ENCODE peak calls at places on chromosome 2, in four cellular contexts. P is A549, S is HepG2, Y is K562. T is an unnamed sample.

GRCh38 chr2:241569831-241570281 is 11.3 kb downstream of the BOK start:
- DNase-seq in P (no peak), S (no peak), Y (no peak), T (no peak)

GRCh38 chr2:241767464-241768250 is 9.0 kb upstream of the GAL3ST2 start:
- DNase-seq in Y (no peak), S (no peak), P (no peak), T (no peak)

GRCh38 chr2:208361077-208361441 is 45.5 kb upstream of the PTH2R start:
- DNase-seq in Y (no peak), S (no peak), P (no peak), T (no peak)

GRCh38 chr2:177211148-177211547 is 1.4 kb upstream of the HNRNPA3 start:
- DNase-seq in P (no peak), S (no peak), Y (no peak), T (peak)

GRCh38 chr2:14051401-14051800 is 581.1 kb upstream of the LRATD1 start:
- DNase-seq in Y (no peak), P (no peak), S (no peak), T (no peak)

GRCh38 chr2:59425292-59425691 is 1128.2 kb downstream of the BCL11A start:
- DNase-seq in S (no peak), P (peak), Y (no peak), T (no peak)

GRCh38 chr2:14996306-14997014 is 363.9 kb downstream of the LRATD1 start:
- DNase-seq in Y (no peak), P (no peak), S (no peak), T (no peak)

GRCh38 chr2:15861172-15861822 is 79.1 kb upstream of the MYCN start:
- DNase-seq in P (no peak), S (no peak), Y (no peak), T (no peak)

GRCh38 chr2:32798841-32799240 is 147.9 kb upstream of the LTBP1 start:
- DNase-seq in P (no peak), Y (no peak), S (no peak), T (no peak)

GRCh38 chr2:61448229-61448628 is 22.7 kb downstream of the USP34 start:
- DNase-seq in Y (peak), P (no peak), S (no peak), T (no peak)

GRCh38 chr2:31137211-31138036 is 816 bp downstream of the GALNT14 start:
- DNase-seq in P (peak), Y (no peak), S (no peak), T (no peak)

GRCh38 chr2:106097370-106098000 is 96.6 kb downstream of the UXS1 start:
- DNase-seq in S (no peak), Y (no peak), P (no peak), T (no peak)

GRCh38 chr2:156486175-156486574 is 50.0 kb downstream of the GPD2 start:
- DNase-seq in P (peak), Y (no peak), S (no peak), T (no peak)

GRCh38 chr2:15169326-15170038 is 391.7 kb downstream of the NBAS start:
- DNase-seq in S (peak), Y (no peak), P (peak), T (no peak)

GRCh38 chr2:46701152-46701551 is 214.5 kb downstream of the MCFD2 start:
- DNase-seq in Y (peak), S (no peak), P (no peak), T (no peak)

GRCh38 chr2:8630676-8631464 is 51.0 kb upstream of the ID2 start:
- DNase-seq in Y (no peak), S (peak), P (no peak), T (no peak)

GRCh38 chr2:42053791-42054656 is 6.2 kb downstream of the PKDCC start:
- DNase-seq in P (no peak), Y (no peak), S (peak), T (no peak)

GRCh38 chr2:2839393-2840096 is 508.5 kb upstream of the MYT1L start:
- DNase-seq in S (no peak), Y (no peak), P (no peak), T (no peak)

GRCh38 chr2:120842456-120843439 is 107.1 kb downstream of the GLI2 start:
- DNase-seq in P (no peak), Y (no peak), S (no peak), T (no peak)

GRCh38 chr2:66862871-66863650 is 428.1 kb downstream of the MEIS1 start:
- DNase-seq in P (no peak), S (no peak), Y (no peak), T (no peak)

GRCh38 chr2:24045511-24046508 is 1.4 kb downstream of the WDCP start:
- DNase-seq in Y (peak), P (no peak), S (peak), T (no peak)

GRCh38 chr2:23384551-23385349 is at the start of gene KLHL29:
- DNase-seq in P (peak), Y (peak), S (no peak), T (no peak)

GRCh38 chr2:40242315-40242714 is 209.6 kb downstream of the SLC8A1 start:
- DNase-seq in Y (no peak), P (no peak), S (no peak), T (no peak)

GRCh38 chr2:183951636-183952035 is 646.7 kb upstream of the ZNF804A start:
- DNase-seq in P (peak), Y (no peak), S (no peak), T (no peak)

GRCh38 chr2:28484835-28485234 is 11.0 kb upstream of the PLB1 start:
- DNase-seq in S (no peak), P (no peak), Y (no peak), T (no peak)
- TF ChIP-seq MYC in S (no peak), P (no peak), Y (no peak), T (no peak)

GRCh38 chr2:159615187-159615935 is 987 bp downstream of the BAZ2B start:
- DNase-seq in Y (peak), S (peak), P (peak), T (peak)

GRCh38 chr2:159612255-159612901 is 4.0 kb downstream of the BAZ2B start:
- DNase-seq in Y (peak), S (no peak), P (peak), T (peak)

GRCh38 chr2:159613515-159614336 is 2.6 kb downstream of the BAZ2B start:
- DNase-seq in S (no peak), P (peak), Y (peak), T (peak)

GRCh38 chr2:159615936-159616733 is at the start of gene BAZ2B:
- DNase-seq in Y (peak), S (peak), P (peak), T (peak)

GRCh38 chr2:159614534-159615186 is 1.7 kb downstream of the BAZ2B start:
- DNase-seq in S (peak), P (no peak), Y (no peak), T (peak)
- TF ChIP-seq MYC in S (no peak), P (no peak), Y (no peak), T (no peak)

DNA sequence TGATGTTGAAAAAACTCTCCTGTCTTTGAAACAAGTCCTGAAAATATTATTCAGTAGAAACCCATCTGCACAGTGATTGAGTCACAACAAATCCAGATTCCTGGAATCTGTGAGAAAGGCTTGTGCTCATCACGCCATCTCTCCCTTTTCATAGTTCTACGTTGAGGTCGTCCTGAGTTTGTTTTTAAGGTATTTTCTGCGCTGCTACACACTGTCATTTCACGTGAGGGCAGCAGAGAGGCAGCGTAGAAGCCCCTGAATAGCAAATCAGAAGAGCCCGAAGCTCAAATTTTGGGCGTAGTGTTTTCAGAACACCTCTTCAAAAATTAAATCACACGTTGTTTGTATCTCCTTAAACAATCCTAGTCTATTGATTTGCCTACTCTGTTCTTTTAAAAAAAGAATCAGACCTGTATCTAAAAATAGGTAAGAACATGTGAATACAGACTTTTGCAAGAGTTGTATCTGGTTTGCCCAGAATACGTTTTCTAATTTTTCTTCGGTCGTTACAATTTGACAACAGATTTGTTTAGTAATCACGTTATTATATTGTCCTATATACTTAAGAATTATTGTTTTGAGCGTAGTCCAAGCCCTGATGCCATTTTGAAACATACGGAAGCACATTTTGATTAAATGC is 61.6 kb upstream of the SLC38A11 start:
- DNase-seq in S (peak), P (peak), Y (peak), T (peak)
- TF ChIP-seq MYC in S (no peak), P (no peak), Y (no peak), T (no peak)

GRCh38 chr2:228466851-228467250 is 285.4 kb upstream of the SPHKAP start:
- DNase-seq in P (no peak), Y (no peak), S (no peak), T (no peak)

GRCh38 chr2:228474466-228474865 is 293.0 kb upstream of the SPHKAP start:
- DNase-seq in S (no peak), Y (no peak), P (no peak), T (no peak)

GRCh38 chr2:228469721-228470120 is 288.2 kb upstream of the SPHKAP start:
- DNase-seq in S (no peak), Y (no peak), P (no peak), T (no peak)
- TF ChIP-seq MYC in S (no peak), Y (no peak), P (no peak), T (no peak)

DNA sequence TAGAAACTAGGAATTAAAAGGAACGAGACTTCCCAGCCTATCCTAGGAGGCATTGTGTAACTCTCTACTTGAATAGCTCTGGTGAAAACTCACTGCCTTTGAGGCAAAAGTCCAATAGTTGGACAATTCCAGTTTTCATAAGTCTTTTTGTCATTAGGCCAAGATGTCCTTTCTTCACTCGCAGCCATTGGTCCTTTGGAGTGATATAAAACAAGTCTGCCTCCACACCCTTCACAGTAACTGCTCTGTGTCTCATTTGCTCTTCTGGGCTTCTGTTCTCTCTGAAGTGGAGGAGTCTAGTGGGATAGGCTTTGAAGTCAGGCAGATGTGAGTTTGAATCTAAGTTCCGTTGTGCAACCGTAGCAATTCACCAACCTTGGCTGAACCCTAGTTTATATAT is 28.2 kb downstream of the ANTXR1 start:
- DNase-seq in S (no peak), Y (no peak), P (no peak), T (no peak)
- TF ChIP-seq MYC in S (no peak), Y (no peak), P (no peak), T (no peak)

DNA sequence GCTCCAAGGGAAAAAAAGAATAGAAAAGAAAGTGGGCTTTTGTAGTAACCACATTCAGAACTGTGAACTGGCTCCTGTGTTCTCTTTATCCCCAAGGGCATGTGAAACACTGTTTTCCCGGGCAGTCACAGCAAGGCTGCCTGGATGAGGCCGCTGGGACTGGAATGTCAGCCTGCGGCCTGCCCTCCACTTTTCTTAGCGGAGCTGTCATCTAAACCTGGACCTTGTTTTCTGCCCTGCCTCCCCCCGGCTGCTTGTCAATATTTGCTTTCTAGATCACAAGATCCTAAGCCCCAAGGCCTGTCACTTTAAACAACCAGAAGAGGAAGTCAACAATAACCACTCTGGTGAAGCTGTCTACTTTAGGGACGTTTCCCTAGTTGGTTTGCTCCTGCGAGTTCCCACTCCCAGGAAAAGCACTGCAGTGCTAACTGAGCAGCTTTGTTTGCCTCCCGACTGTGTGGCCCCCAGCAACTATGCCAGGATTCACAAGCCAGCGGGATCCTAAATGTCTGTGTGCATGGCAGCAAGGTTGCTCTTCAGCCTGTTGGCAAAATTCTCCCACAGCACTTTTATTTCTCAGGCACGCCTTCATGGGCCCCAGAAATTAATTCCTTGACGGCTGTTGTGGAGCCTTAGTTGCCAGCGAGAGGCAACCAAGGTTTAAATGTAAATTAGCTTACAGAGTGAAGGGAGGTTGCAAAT is 30.6 kb downstream of the SOWAHC start:
- DNase-seq in P (peak), Y (no peak), S (peak), T (peak)
- TF ChIP-seq MYC in P (no peak), Y (no peak), S (peak), T (no peak)

DNA sequence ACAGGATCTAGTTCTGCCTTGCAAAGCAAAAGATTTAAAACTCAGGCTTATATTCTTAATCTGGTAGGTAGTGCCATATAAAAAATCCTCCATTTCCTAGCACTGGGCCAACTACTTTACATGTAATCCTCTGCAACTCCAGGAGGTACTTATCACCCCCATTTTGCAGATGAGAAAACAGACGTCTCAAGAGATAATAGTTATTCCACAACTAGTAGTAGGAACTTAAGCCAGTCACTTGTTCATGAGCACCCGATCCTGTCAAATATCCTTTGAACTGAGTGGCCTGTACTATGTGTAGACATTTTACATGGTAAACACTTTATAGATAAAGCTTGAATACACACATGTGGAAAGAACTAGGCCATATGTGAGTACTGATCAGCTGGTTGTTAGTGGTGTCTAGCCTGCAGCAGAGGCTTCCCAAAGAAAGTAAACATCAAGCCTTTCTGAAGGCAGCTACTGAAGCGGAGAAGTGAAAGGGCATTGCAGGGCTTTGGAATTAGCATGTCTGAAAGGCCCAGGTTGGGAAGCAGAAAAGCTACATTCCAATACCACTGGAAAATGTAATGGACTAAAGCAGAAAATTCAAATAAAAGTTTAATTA is 48.0 kb downstream of the NAB1 start:
- DNase-seq in P (no peak), Y (peak), S (peak), T (no peak)
- TF ChIP-seq MYC in P (no peak), Y (no peak), S (no peak), T (no peak)

GRCh38 chr2:39068290-39068689 is 52.6 kb downstream of the SOS1 start:
- DNase-seq in Y (no peak), S (no peak), P (no peak), T (no peak)
- TF ChIP-seq MYC in Y (no peak), S (no peak), P (no peak), T (no peak)

GRCh38 chr2:236971919-236972381 is 113.7 kb upstream of the COPS8 start:
- DNase-seq in P (no peak), Y (no peak), S (no peak), T (no peak)

GRCh38 chr2:236972491-236973379 is 113.0 kb upstream of the COPS8 start:
- DNase-seq in Y (no peak), S (peak), P (peak), T (no peak)

GRCh38 chr2:236970656-236971010 is 115.1 kb upstream of the COPS8 start:
- DNase-seq in S (no peak), Y (no peak), P (no peak), T (no peak)

GRCh38 chr2:236969767-236970655 is 115.7 kb upstream of the COPS8 start:
- DNase-seq in S (no peak), P (no peak), Y (no peak), T (no peak)

DNA sequence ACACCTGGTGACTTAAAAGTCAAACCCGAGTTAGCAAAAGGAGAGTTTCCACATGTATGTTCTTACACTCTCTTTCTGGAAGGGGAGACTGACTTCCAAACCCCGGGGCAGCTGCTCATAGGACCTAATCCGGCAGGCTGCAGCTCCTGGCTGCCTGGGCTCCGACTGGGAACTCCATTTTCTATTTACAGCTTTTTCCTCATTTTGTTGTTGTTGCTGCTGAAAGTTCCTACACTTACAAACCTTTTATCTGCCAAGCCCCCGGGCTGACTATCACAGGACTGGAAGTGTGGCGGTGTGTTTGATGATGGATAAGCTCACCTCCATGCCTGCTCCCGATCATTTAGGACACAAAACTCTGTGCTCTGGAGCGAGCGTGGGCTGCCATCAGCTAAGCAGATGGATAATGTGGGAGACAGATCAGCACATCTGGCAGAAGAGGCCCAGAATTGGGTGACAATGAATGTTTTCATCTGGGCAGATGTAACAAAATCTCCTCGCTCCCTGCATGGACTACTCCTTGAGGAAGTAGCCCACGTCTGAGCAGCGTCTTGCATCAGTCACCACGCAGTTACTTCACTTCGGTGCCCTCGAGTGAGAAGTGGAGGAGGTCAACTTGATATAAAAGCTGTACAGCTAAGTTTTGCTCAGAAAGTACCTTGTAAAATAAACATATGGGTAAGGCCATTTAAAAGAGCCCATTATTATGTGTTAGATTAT is 114.4 kb upstream of the COPS8 start:
- DNase-seq in S (no peak), P (no peak), Y (no peak), T (peak)
- TF ChIP-seq MYC in S (no peak), P (no peak), Y (no peak), T (no peak)

T was measured in NB4.